ENCODE peak calls at places on chromosomes 12 and 14, in five cellular contexts. F is stimulated activated CD4-positive, alpha-beta T cell treated with anti-CD3 and anti-CD28 coated beads, TNF-alpha, amount 100 ng/mL, for 24 hours; A is T-helper 9 cell; Y is amygdala; H is amniotic stem cell. P is an unnamed sample.

GRCh38 chr12:32191445-32191844 is 84.8 kb downstream of the BICD1 start:
- DNase-seq in F (no peak), A (no peak), H (no peak), Y (no peak), P (no peak)

GRCh38 chr12:121124402-121125109 is 8.1 kb upstream of the P2RX7 start:
- DNase-seq in H (no peak), Y (no peak), A (no peak), F (no peak), P (peak)

GRCh38 chr12:7207866-7208612 is 18.6 kb downstream of the PEX5 start:
- DNase-seq in F (no peak), Y (no peak), H (no peak), A (no peak), P (no peak)

GRCh38 chr14:81446279-81447007 is 46.3 kb upstream of the STON2 start:
- DNase-seq in F (no peak), A (no peak), Y (no peak), H (no peak), P (no peak)

GRCh38 chr12:58302487-58303011 is 361.2 kb downstream of the ATP23 start:
- DNase-seq in H (no peak), F (no peak), A (no peak), Y (no peak), P (no peak)

GRCh38 chr12:102010265-102010994 is 51.4 kb downstream of the WASHC3 start:
- DNase-seq in H (no peak), A (no peak), Y (no peak), F (no peak), P (no peak)

GRCh38 chr12:132471011-132471857 is 18.7 kb upstream of the FBRSL1 start:
- DNase-seq in F (no peak), Y (no peak), H (no peak), A (no peak), P (peak)

GRCh38 chr12:57000393-57000792 is 6.0 kb downstream of the ZBTB39 start:
- DNase-seq in H (no peak), F (no peak), A (no peak), Y (no peak), P (no peak)

P was measured in bronchial epithelial cell.